ENCODE peak calls at places on chromosomes 2 and 18, in five cellular contexts. M is AG20443; K is psoas muscle; B is fibroblast of the conjunctiva; H is stimulated activated naive CD8-positive, alpha-beta T cell treated with anti-CD3 and anti-CD28 coated beads, Interleukin-15, Interleukin-2, amounts not matched to agents 100 U/mL and 50 U/mL, for 24 hours. R is an unnamed sample.

GRCh38 chr2:15728247-15728721 is 136.6 kb downstream of the DDX1 start:
- DNase-seq in M (no peak), K (no peak), B (no peak), H (no peak), R (no peak)

GRCh38 chr18:42105382-42105781 is 150.3 kb downstream of the PIK3C3 start:
- DNase-seq in M (no peak), K (no peak), B (no peak), H (no peak), R (no peak)

GRCh38 chr2:113977660-113978523 is 88.0 kb downstream of the ACTR3 start:
- DNase-seq in M (peak), K (no peak), B (no peak), H (no peak), R (no peak)

GRCh38 chr2:127422631-127423475 is 4.6 kb downstream of the PROC start:
- DNase-seq in M (no peak), K (no peak), B (no peak), H (peak), R (no peak)

GRCh38 chr2:39881948-39882347 is 102.9 kb upstream of the THUMPD2 start:
- DNase-seq in M (no peak), K (no peak), B (no peak), H (no peak), R (no peak)

GRCh38 chr2:215680605-215681598 is 245.0 kb upstream of the FN1 start:
- DNase-seq in M (peak), K (peak), B (peak), H (peak), R (no peak)

GRCh38 chr2:163132850-163133249 is 294.3 kb upstream of the KCNH7 start:
- DNase-seq in M (peak), K (no peak), B (no peak), H (no peak), R (no peak)

GRCh38 chr18:45197526-45197970 is 417.7 kb upstream of the SLC14A2 start:
- DNase-seq in M (no peak), K (no peak), B (no peak), H (no peak), R (no peak)

GRCh38 chr2:119694994-119695521 is 16.1 kb downstream of the TMEM177 start:
- DNase-seq in M (peak), K (no peak), B (peak), H (no peak), R (no peak)

GRCh38 chr18:59218018-59218417 is 1.9 kb upstream of the GRP start:
- DNase-seq in M (no peak), K (no peak), B (no peak), H (no peak), R (no peak)

GRCh38 chr18:61982475-61982874 is 89.7 kb upstream of the RNF152 start:
- DNase-seq in M (no peak), K (no peak), B (no peak), H (no peak), R (no peak)

GRCh38 chr2:63983986-63984605 is 35.1 kb downstream of the VPS54 start:
- DNase-seq in M (no peak), K (no peak), B (no peak), H (no peak), R (no peak)

GRCh38 chr2:42685303-42685702 is 78.6 kb downstream of the OXER1 start:
- DNase-seq in M (no peak), K (no peak), B (no peak), H (no peak), R (no peak)

GRCh38 chr18:68662779-68663178 is 52.1 kb downstream of the TMX3 start:
- DNase-seq in M (peak), K (no peak), B (no peak), H (no peak), R (no peak)

GRCh38 chr2:141554810-141555209 is 576.0 kb downstream of the LRP1B start:
- DNase-seq in M (no peak), K (no peak), B (peak), H (no peak), R (no peak)

GRCh38 chr18:8140841-8141501 is 468.3 kb upstream of the RAB12 start:
- DNase-seq in M (peak), K (peak), B (peak), H (no peak), R (no peak)

GRCh38 chr2:134169788-134170187 is 84.1 kb upstream of the MGAT5 start:
- DNase-seq in M (no peak), K (no peak), B (no peak), H (no peak), R (no peak)

GRCh38 chr2:1556776-1557466 is 143.7 kb downstream of the TPO start:
- DNase-seq in M (peak), K (peak), B (peak), H (no peak), R (no peak)

GRCh38 chr18:79991494-79991893 is 3.1 kb upstream of the TXNL4A start:
- DNase-seq in M (no peak), K (no peak), B (no peak), H (no peak), R (no peak)

GRCh38 chr18:10558967-10559298 is 33.1 kb downstream of the NAPG start:
- DNase-seq in M (no peak), K (no peak), B (no peak), H (no peak), R (no peak)

GRCh38 chr18:68489018-68489792 is 225.7 kb downstream of the TMX3 start:
- DNase-seq in M (no peak), K (no peak), B (no peak), H (no peak), R (no peak)

GRCh38 chr18:3048121-3048520 is 35.2 kb upstream of the LPIN2 start:
- DNase-seq in M (no peak), K (no peak), B (no peak), H (no peak), R (no peak)

GRCh38 chr2:66575625-66576371 is 140.9 kb downstream of the MEIS1 start:
- DNase-seq in M (peak), K (peak), B (no peak), H (peak), R (no peak)

GRCh38 chr2:37586663-37587409 is 84.6 kb downstream of the CDC42EP3 start:
- DNase-seq in M (no peak), K (no peak), B (no peak), H (no peak), R (no peak)

GRCh38 chr2:144988591-144988990 is 468.7 kb upstream of the ZEB2 start:
- DNase-seq in M (no peak), K (no peak), B (no peak), H (no peak), R (no peak)

GRCh38 chr2:190637331-190637734 is 11.6 kb upstream of the NAB1 start:
- DNase-seq in M (peak), K (no peak), B (peak), H (no peak), R (no peak)

GRCh38 chr2:145635706-145636427 is 1115.9 kb upstream of the ZEB2 start:
- DNase-seq in M (no peak), K (no peak), B (no peak), H (no peak), R (no peak)

GRCh38 chr2:217653240-217653639 is 349.6 kb downstream of the TNS1 start:
- DNase-seq in M (peak), K (peak), B (peak), H (no peak), R (no peak)

GRCh38 chr2:45138904-45139303 is 129.7 kb upstream of the SIX2 start:
- DNase-seq in M (no peak), K (no peak), B (no peak), H (no peak), R (no peak)

GRCh38 chr2:112277591-112278220 is 2.3 kb downstream of the ZC3H6 start:
- DNase-seq in M (no peak), K (no peak), B (no peak), H (no peak), R (no peak)

GRCh38 chr2:215435261-215435808 is 533 bp downstream of the FN1 start:
- DNase-seq in M (no peak), K (peak), B (no peak), H (peak), R (no peak)

GRCh38 chr18:61833387-61833786 is 59.4 kb downstream of the RNF152 start:
- DNase-seq in M (no peak), K (no peak), B (no peak), H (no peak), R (no peak)

GRCh38 chr2:234026693-234027254 is 23.7 kb upstream of the SPP2 start:
- DNase-seq in M (no peak), K (no peak), B (no peak), H (no peak), R (no peak)

GRCh38 chr2:209900638-209901037 is 101.8 kb upstream of the RPE start:
- DNase-seq in M (no peak), K (no peak), B (no peak), H (no peak), R (no peak)

GRCh38 chr2:47601518-47602015 is 181.4 kb upstream of the MSH6 start:
- DNase-seq in M (no peak), K (no peak), B (no peak), H (no peak), R (no peak)

GRCh38 chr2:37573818-37574388 is 97.5 kb downstream of the CDC42EP3 start:
- DNase-seq in M (no peak), K (no peak), B (no peak), H (no peak), R (no peak)

GRCh38 chr2:48124592-48124991 is 218.3 kb upstream of the FBXO11 start:
- DNase-seq in M (no peak), K (no peak), B (no peak), H (no peak), R (no peak)